ENCODE peak calls at places on chromosomes 16 and 17, in five cellular contexts. I, W, N, V and X are unnamed samples.

GRCh38 chr17:21191698-21192097 is 22.3 kb downstream of the TMEM11 start:
- DNase-seq in W (no peak), V (no peak), I (no peak), N (no peak), X (no peak)

GRCh38 chr17:75289832-75290337 is 652 bp upstream of the SLC25A19 start:
- DNase-seq in V (peak), W (peak), N (no peak), I (peak), X (peak)

GRCh38 chr17:76255801-76256429 is 9.2 kb upstream of the UBALD2 start:
- DNase-seq in I (no peak), V (no peak), W (no peak), N (no peak), X (no peak)

GRCh38 chr17:31724026-31724425 is 135.0 kb downstream of the COPRS start:
- DNase-seq in W (peak), I (peak), V (peak), N (peak), X (no peak)

GRCh38 chr17:62675260-62675659 is 47.8 kb downstream of the MRC2 start:
- DNase-seq in V (no peak), I (no peak), W (no peak), N (no peak), X (no peak)

GRCh38 chr17:66716236-66717026 is 118.5 kb upstream of the CACNG5 start:
- DNase-seq in I (peak), V (peak), N (no peak), W (no peak), X (no peak)

GRCh38 chr16:35881654-35882053 is 2422.2 kb downstream of the TP53TG3F start:
- DNase-seq in V (no peak), N (no peak), I (no peak), W (no peak), X (no peak)

GRCh38 chr17:73750975-73751374 is 106.7 kb upstream of the SDK2 start:
- DNase-seq in I (no peak), W (no peak), V (no peak), N (no peak), X (no peak)

GRCh38 chr16:35574454-35575431 is 2115.3 kb downstream of the TP53TG3F start:
- DNase-seq in V (no peak), W (no peak), N (no peak), I (no peak), X (no peak)

GRCh38 chr17:43992641-43993040 is 11.8 kb upstream of the NAGS start:
- DNase-seq in N (no peak), I (no peak), V (no peak), W (no peak), X (no peak)

GRCh38 chr17:43995150-43995471 is 9.3 kb upstream of the NAGS start:
- DNase-seq in W (no peak), V (no peak), I (no peak), N (no peak), X (no peak)

GRCh38 chr17:43998552-43998951 is 5.9 kb upstream of the NAGS start:
- DNase-seq in I (no peak), N (no peak), V (peak), W (peak), X (no peak)

GRCh38 chr17:43999024-43999423 is 5.4 kb upstream of the NAGS start:
- DNase-seq in N (no peak), V (no peak), I (no peak), W (no peak), X (no peak)

GRCh38 chr17:43994272-43995149 is 9.9 kb upstream of the NAGS start:
- DNase-seq in W (peak), V (peak), I (peak), N (no peak), X (peak)
- H3K4me3 ChIP-seq in W (peak), V (peak), I (peak), N (peak), X (no peak)

GRCh38 chr16:81456523-81457325 is 12.1 kb downstream of the CMIP start:
- DNase-seq in I (no peak), V (no peak), N (no peak), W (no peak), X (no peak)
- H3K4me3 ChIP-seq in I (no peak), V (no peak), N (no peak), W (no peak), X (no peak)

GRCh38 chr17:79836952-79837887 is 2.0 kb downstream of the CBX4 start:
- DNase-seq in W (peak), I (peak), N (peak), V (peak), X (no peak)

GRCh38 chr17:79837888-79838540 is 1.2 kb downstream of the CBX4 start:
- DNase-seq in V (no peak), N (no peak), W (no peak), I (no peak), X (peak)

GRCh38 chr17:79834575-79835469 is 4.4 kb downstream of the CBX4 start:
- DNase-seq in V (no peak), I (peak), W (no peak), N (no peak), X (no peak)

GRCh38 chr17:79835470-79835899 is 3.8 kb downstream of the CBX4 start:
- DNase-seq in N (no peak), V (no peak), W (no peak), I (no peak), X (no peak)

GRCh38 chr17:79835953-79836951 is 3.0 kb downstream of the CBX4 start:
- DNase-seq in W (no peak), I (peak), N (no peak), V (no peak), X (no peak)
- H3K4me3 ChIP-seq in W (peak), I (peak), N (no peak), V (no peak), X (peak)

GRCh38 chr16:49608095-49608494 is 234.5 kb downstream of the C16orf78 start:
- DNase-seq in I (peak), V (no peak), W (no peak), N (no peak), X (no peak)
- H3K4me3 ChIP-seq in I (no peak), V (no peak), W (no peak), N (no peak), X (no peak)

DNA sequence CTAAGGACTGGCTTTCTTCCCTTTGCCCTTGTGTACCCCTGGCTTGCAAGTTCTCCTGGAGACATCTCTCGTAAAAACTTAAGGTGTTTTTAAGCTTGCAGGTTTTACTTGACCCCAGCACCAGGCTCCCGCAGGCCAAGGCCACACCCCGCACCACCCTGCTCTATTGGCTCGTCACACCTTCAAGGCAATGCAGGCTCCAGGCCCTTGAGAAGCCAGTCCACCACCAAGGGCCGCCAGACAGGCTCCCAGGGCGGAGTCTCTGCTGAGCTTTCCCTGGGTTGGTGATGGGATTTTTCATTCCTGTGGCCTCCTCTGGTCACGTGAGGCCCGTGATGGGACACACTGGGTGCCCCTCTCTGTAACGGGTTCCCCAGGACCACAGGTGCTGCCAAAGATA is 9.9 kb downstream of the CSNK1D start:
- DNase-seq in N (no peak), W (no peak), V (no peak), I (no peak), X (no peak)
- H3K4me3 ChIP-seq in N (no peak), W (no peak), V (no peak), I (no peak), X (no peak)

DNA sequence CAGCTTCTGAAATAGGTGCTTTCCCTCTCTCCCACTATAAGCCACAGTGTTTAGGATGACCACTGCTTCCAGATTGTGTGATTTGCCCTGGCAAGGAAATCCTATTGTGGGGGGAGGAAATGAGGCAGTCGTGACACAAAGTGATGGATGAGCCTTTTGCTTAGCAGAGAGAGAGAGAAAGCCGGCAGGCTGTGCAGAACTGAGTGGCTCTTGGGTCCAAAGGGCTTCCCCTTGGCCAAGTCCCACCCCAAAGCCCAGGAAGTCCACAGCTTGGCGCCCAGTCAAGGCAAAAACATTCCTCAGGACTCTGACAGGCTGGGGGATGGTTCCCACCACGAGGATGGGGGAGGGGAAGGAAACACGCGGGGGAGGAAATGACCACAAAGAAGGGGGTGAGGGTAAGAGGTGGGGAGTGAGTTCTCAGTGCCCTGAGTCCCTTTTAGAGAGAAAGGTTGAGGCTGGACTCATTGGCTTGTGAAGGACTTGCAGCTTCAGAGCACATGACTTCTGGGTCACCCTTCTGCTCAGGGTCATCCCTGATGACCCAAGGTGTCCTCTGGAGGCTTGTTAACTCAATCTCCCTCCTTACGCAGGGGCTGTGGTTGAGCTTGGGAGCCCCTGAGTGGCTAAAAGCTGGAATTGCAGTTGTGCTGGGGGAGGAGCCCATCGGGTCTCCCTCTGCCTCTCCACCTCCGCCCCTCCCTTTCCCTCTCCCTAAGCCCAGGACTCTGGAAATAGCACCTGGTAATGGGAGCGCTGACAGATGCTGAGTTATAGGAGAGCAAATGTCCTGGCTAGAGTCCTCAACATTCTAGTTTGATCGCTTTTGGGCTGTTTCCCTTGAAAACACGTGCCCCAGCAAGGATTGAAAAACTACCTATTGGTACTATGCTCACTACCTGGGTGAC is 10.3 kb upstream of the MSL1 start:
- DNase-seq in W (peak), V (peak), N (no peak), I (peak), X (peak)
- H3K4me3 ChIP-seq in W (no peak), V (peak), N (no peak), I (no peak), X (peak)

GRCh38 chr17:40190197-40191021 is 13.1 kb downstream of the RAPGEFL1 start:
- DNase-seq in N (no peak), V (peak), I (no peak), W (no peak), X (no peak)
- H3K4me3 ChIP-seq in N (no peak), V (peak), I (no peak), W (no peak), X (no peak)